ENCODE peak calls at places on chromosomes 1 and 21, in four cellular contexts. One of them, this sample, is unnamed.

GRCh38 chr1:172266528-172267174 is 153.8 kb upstream of the C1orf105 start:
- DNase-seq in Panc1: no peak
- DNase-seq in suprapubic skin: no peak
- DNase-seq in psoas muscle: no peak
- DNase-seq in this sample: no peak

GRCh38 chr1:44609412-44609767 is 64.9 kb downstream of the TMEM53 start:
- DNase-seq in Panc1: no peak
- DNase-seq in suprapubic skin: no peak
- DNase-seq in psoas muscle: peak
- DNase-seq in this sample: no peak

GRCh38 chr1:59364012-59364411 is 67.1 kb downstream of the FGGY start:
- DNase-seq in suprapubic skin: no peak
- DNase-seq in psoas muscle: no peak
- DNase-seq in Panc1: no peak
- DNase-seq in this sample: no peak

GRCh38 chr21:36841866-36842265 is 124.6 kb downstream of the HLCS start:
- DNase-seq in Panc1: no peak
- DNase-seq in psoas muscle: no peak
- DNase-seq in suprapubic skin: no peak
- DNase-seq in this sample: no peak

GRCh38 chr1:147622731-147623130 is 47.6 kb downstream of the ACP6 start:
- DNase-seq in Panc1: no peak
- DNase-seq in psoas muscle: no peak
- DNase-seq in suprapubic skin: no peak
- DNase-seq in this sample: no peak

GRCh38 chr1:117592155-117592554 is 13.7 kb upstream of the TENT5C start:
- DNase-seq in psoas muscle: no peak
- DNase-seq in suprapubic skin: peak
- DNase-seq in Panc1: no peak
- DNase-seq in this sample: no peak

GRCh38 chr1:220544901-220545303 is 17.0 kb downstream of the MARK1 start:
- DNase-seq in Panc1: no peak
- DNase-seq in suprapubic skin: no peak
- DNase-seq in psoas muscle: no peak
- DNase-seq in this sample: no peak

GRCh38 chr21:28633803-28634572 is 358.7 kb downstream of the LTN1 start:
- DNase-seq in suprapubic skin: no peak
- DNase-seq in psoas muscle: peak
- DNase-seq in Panc1: no peak
- DNase-seq in this sample: no peak

GRCh38 chr21:42047821-42048613 is 23.1 kb upstream of the UMODL1 start:
- DNase-seq in psoas muscle: peak
- DNase-seq in Panc1: no peak
- DNase-seq in suprapubic skin: no peak
- DNase-seq in this sample: no peak
- TF ChIP-seq CTCF in psoas muscle: no peak
- TF ChIP-seq CTCF in Panc1: no peak
- TF ChIP-seq CTCF in suprapubic skin: no peak
- TF ChIP-seq CTCF in this sample: peak

DNA sequence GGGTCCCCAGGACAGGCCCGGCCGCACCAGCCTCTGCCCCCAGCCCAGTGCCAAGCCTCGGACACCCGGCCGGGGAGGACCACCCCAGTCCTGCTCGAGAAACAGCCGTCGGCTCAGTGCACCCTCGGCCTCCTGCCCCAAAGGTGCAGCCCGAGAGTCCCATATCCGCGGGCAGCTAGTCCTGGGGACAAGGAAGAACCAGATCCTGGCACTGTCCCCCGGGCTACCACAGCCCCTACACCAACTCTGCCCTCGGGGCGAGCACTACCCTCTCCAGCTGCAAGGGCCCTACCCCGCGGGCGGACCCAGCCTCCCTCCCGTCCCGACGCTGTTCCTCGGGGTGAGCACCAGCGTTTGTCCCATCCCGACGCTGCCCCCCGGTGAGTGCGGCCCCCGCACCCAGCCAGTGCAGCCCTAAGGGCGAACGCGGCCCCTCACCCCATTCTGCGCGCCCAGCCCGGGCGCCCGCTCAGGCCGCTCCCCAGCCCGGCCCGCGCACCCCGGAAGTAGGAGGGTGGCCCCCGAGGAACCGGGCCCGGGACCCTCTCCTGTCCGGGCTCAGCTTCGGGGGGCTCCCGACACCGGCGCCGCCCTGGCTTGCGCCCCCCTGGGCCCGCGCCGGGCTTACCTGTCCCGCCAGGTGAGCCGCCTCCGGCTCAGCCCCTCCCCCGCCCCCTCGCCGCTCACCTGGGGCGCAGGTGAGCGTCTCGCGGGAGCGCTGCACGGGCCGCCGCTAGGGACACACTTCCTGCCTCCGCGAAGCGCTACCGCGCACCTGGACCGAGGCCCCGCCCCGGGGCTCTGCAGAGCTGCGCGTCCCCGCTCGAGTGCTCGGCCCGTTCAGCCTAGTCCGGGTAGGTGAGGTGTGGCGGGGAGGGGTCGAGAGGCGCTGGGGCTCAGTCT is at the start of gene KDF1:
- DNase-seq in psoas muscle: no peak
- DNase-seq in Panc1: no peak
- DNase-seq in suprapubic skin: no peak
- DNase-seq in this sample: no peak
- TF ChIP-seq CTCF in psoas muscle: no peak
- TF ChIP-seq CTCF in Panc1: no peak
- TF ChIP-seq CTCF in suprapubic skin: peak
- TF ChIP-seq CTCF in this sample: no peak

GRCh38 chr1:234607091-234608025 is 2.6 kb downstream of the IRF2BP2 start:
- DNase-seq in Panc1: no peak
- DNase-seq in suprapubic skin: no peak
- DNase-seq in psoas muscle: peak
- DNase-seq in this sample: no peak
- TF ChIP-seq CTCF in Panc1: peak
- TF ChIP-seq CTCF in suprapubic skin: no peak
- TF ChIP-seq CTCF in psoas muscle: peak
- TF ChIP-seq CTCF in this sample: no peak

GRCh38 chr1:52748119-52748518 is 21.9 kb downstream of the ZYG11B start:
- DNase-seq in psoas muscle: no peak
- DNase-seq in Panc1: no peak
- DNase-seq in suprapubic skin: no peak
- DNase-seq in this sample: no peak
- TF ChIP-seq CTCF in psoas muscle: peak
- TF ChIP-seq CTCF in Panc1: no peak
- TF ChIP-seq CTCF in suprapubic skin: no peak
- TF ChIP-seq CTCF in this sample: peak

GRCh38 chr1:50783286-50783685 is 176.8 kb downstream of the FAF1 start:
- DNase-seq in suprapubic skin: no peak
- DNase-seq in psoas muscle: peak
- DNase-seq in Panc1: no peak
- DNase-seq in this sample: no peak
- TF ChIP-seq CTCF in suprapubic skin: no peak
- TF ChIP-seq CTCF in psoas muscle: no peak
- TF ChIP-seq CTCF in Panc1: no peak
- TF ChIP-seq CTCF in this sample: no peak

DNA sequence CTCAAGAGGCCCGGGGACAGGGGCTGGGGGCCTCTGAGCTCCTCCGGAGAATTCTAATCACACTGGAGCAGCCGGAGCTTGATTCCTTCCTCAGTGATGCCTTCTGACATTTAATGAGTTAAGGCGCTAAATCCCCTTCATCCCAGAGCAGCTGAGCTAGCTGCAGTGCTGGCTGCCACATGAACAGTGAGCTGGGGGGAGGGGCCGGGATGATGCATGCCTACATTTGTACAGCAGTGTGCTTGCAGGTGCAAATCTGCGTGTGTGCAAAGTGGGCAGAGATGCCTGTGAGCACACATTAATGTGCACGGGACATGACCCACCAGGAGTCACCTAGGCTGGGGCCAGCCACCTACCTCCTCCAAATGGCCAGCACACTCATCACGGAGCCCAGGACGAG is 34.4 kb downstream of the CDCA8 start:
- DNase-seq in psoas muscle: peak
- DNase-seq in Panc1: no peak
- DNase-seq in suprapubic skin: no peak
- DNase-seq in this sample: no peak
- TF ChIP-seq CTCF in psoas muscle: no peak
- TF ChIP-seq CTCF in Panc1: no peak
- TF ChIP-seq CTCF in suprapubic skin: no peak
- TF ChIP-seq CTCF in this sample: no peak

GRCh38 chr1:161132410-161133219 is at the start of gene DEDD:
- DNase-seq in suprapubic skin: peak
- DNase-seq in psoas muscle: peak
- DNase-seq in Panc1: peak
- DNase-seq in this sample: peak
- TF ChIP-seq CTCF in suprapubic skin: no peak
- TF ChIP-seq CTCF in psoas muscle: no peak
- TF ChIP-seq CTCF in Panc1: no peak
- TF ChIP-seq CTCF in this sample: peak

GRCh38 chr1:29255134-29255666 is 18.9 kb downstream of the PTPRU start:
- DNase-seq in Panc1: no peak
- DNase-seq in psoas muscle: no peak
- DNase-seq in suprapubic skin: no peak
- DNase-seq in this sample: no peak
- TF ChIP-seq CTCF in Panc1: no peak
- TF ChIP-seq CTCF in psoas muscle: no peak
- TF ChIP-seq CTCF in suprapubic skin: no peak
- TF ChIP-seq CTCF in this sample: no peak

GRCh38 chr1:228391411-228392020 is 15.1 kb downstream of the TRIM11 start:
- DNase-seq in Panc1: no peak
- DNase-seq in psoas muscle: peak
- DNase-seq in suprapubic skin: peak
- DNase-seq in this sample: no peak

GRCh38 chr1:228392111-228392936 is 14.3 kb downstream of the TRIM11 start:
- DNase-seq in psoas muscle: peak
- DNase-seq in Panc1: no peak
- DNase-seq in suprapubic skin: peak
- DNase-seq in this sample: no peak

GRCh38 chr1:228393811-228394570 is 12.6 kb downstream of the TRIM11 start:
- DNase-seq in psoas muscle: peak
- DNase-seq in suprapubic skin: peak
- DNase-seq in Panc1: no peak
- DNase-seq in this sample: no peak

GRCh38 chr1:228394571-228395394 is 11.9 kb downstream of the TRIM11 start:
- DNase-seq in psoas muscle: peak
- DNase-seq in Panc1: no peak
- DNase-seq in suprapubic skin: peak
- DNase-seq in this sample: no peak

DNA sequence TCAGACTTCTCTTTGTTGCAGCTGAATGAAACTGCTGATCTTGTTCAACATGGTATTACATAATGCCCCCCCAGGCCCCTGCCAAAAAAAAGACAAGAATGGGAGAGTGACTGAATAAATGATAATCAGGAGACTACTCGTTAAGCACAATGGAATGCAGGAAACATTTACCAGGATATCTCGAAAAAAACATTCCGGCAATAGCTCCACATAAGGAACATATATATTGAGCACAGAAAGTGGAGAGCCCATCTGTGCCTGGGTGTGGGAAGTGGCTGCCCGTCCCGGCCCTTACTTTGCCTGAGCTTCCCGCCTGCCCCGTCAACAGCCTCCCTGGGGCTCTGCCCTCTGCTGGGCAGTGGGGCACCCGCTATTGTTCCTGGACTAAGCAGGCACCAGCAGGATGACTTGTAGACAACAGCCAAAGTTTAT is 13.4 kb downstream of the TRIM11 start:
- DNase-seq in psoas muscle: peak
- DNase-seq in suprapubic skin: peak
- DNase-seq in Panc1: no peak
- DNase-seq in this sample: no peak
- TF ChIP-seq CTCF in psoas muscle: peak
- TF ChIP-seq CTCF in suprapubic skin: peak
- TF ChIP-seq CTCF in Panc1: peak
- TF ChIP-seq CTCF in this sample: peak

GRCh38 chr1:45842786-45843185 is 39.4 kb downstream of the MAST2 start:
- DNase-seq in psoas muscle: no peak
- DNase-seq in suprapubic skin: no peak
- DNase-seq in Panc1: no peak
- DNase-seq in this sample: no peak

GRCh38 chr1:45846931-45847330 is 43.5 kb downstream of the MAST2 start:
- DNase-seq in Panc1: no peak
- DNase-seq in psoas muscle: no peak
- DNase-seq in suprapubic skin: no peak
- DNase-seq in this sample: no peak

GRCh38 chr1:45848097-45848496 is 44.7 kb downstream of the MAST2 start:
- DNase-seq in Panc1: no peak
- DNase-seq in psoas muscle: no peak
- DNase-seq in suprapubic skin: no peak
- DNase-seq in this sample: no peak

GRCh38 chr1:45840704-45841103 is 37.3 kb downstream of the MAST2 start:
- DNase-seq in Panc1: no peak
- DNase-seq in psoas muscle: peak
- DNase-seq in suprapubic skin: no peak
- DNase-seq in this sample: no peak

GRCh38 chr1:45843474-45843905 is 40.1 kb downstream of the MAST2 start:
- DNase-seq in Panc1: no peak
- DNase-seq in psoas muscle: no peak
- DNase-seq in suprapubic skin: no peak
- DNase-seq in this sample: no peak
- TF ChIP-seq CTCF in Panc1: no peak
- TF ChIP-seq CTCF in psoas muscle: peak
- TF ChIP-seq CTCF in suprapubic skin: no peak
- TF ChIP-seq CTCF in this sample: peak

This sample was measured in osteocyte.